ENCODE peak calls at places on chromosomes 4 and X, in ten cellular contexts. One of them, this sample, is unnamed.

GRCh38 chrX:135497736-135498135 is 22.7 kb upstream of the INTS6L start:
- DNase-seq in brain microvascular endothelial cell: no peak
- DNase-seq in kidney epithelial cell: no peak
- DNase-seq in foreskin fibroblast: no peak
- DNase-seq in OCI-LY7: no peak
- DNase-seq in lower leg skin: no peak
- DNase-seq in GM12865: no peak
- DNase-seq in psoas muscle: no peak
- DNase-seq in neural progenitor cell: no peak
- DNase-seq in HL-60: no peak
- DNase-seq in this sample: no peak

GRCh38 chrX:152037183-152037582 is 62.7 kb upstream of the GABRE start:
- DNase-seq in brain microvascular endothelial cell: no peak
- DNase-seq in kidney epithelial cell: no peak
- DNase-seq in foreskin fibroblast: no peak
- DNase-seq in OCI-LY7: no peak
- DNase-seq in lower leg skin: no peak
- DNase-seq in GM12865: no peak
- DNase-seq in psoas muscle: no peak
- DNase-seq in neural progenitor cell: no peak
- DNase-seq in HL-60: no peak
- DNase-seq in this sample: no peak

GRCh38 chrX:107626916-107627315 is 1.4 kb upstream of the PRPS1 start:
- DNase-seq in brain microvascular endothelial cell: no peak
- DNase-seq in kidney epithelial cell: no peak
- DNase-seq in foreskin fibroblast: no peak
- DNase-seq in OCI-LY7: no peak
- DNase-seq in lower leg skin: no peak
- DNase-seq in GM12865: no peak
- DNase-seq in psoas muscle: no peak
- DNase-seq in neural progenitor cell: no peak
- DNase-seq in HL-60: no peak
- DNase-seq in this sample: no peak

GRCh38 chr4:164768516-164768915 is 14.6 kb downstream of the SMIM31 start:
- DNase-seq in brain microvascular endothelial cell: no peak
- DNase-seq in kidney epithelial cell: no peak
- DNase-seq in foreskin fibroblast: peak; percentile 0
- DNase-seq in OCI-LY7: peak; percentile 7
- DNase-seq in lower leg skin: no peak
- DNase-seq in GM12865: peak; percentile 16
- DNase-seq in psoas muscle: no peak
- DNase-seq in neural progenitor cell: no peak
- DNase-seq in HL-60: no peak
- DNase-seq in this sample: no peak

GRCh38 chr4:87985097-87985886 is 9.8 kb downstream of the SPP1 start:
- DNase-seq in brain microvascular endothelial cell: peak; percentile 40
- DNase-seq in kidney epithelial cell: peak; percentile 71
- DNase-seq in foreskin fibroblast: peak; percentile 39
- DNase-seq in OCI-LY7: peak; percentile 42
- DNase-seq in lower leg skin: no peak
- DNase-seq in GM12865: peak; percentile 38
- DNase-seq in psoas muscle: no peak
- DNase-seq in neural progenitor cell: peak; percentile 70
- DNase-seq in HL-60: no peak
- DNase-seq in this sample: no peak

GRCh38 chrX:8607326-8607725 is 124.6 kb downstream of the ANOS1 start:
- DNase-seq in brain microvascular endothelial cell: peak; percentile 28
- DNase-seq in kidney epithelial cell: peak; percentile 31
- DNase-seq in foreskin fibroblast: peak; percentile 7
- DNase-seq in OCI-LY7: no peak
- DNase-seq in lower leg skin: no peak
- DNase-seq in GM12865: no peak
- DNase-seq in psoas muscle: no peak
- DNase-seq in neural progenitor cell: no peak
- DNase-seq in HL-60: no peak
- DNase-seq in this sample: no peak

GRCh38 chrX:45801554-45801953 is 600.9 kb upstream of the DIPK2B start:
- DNase-seq in brain microvascular endothelial cell: peak; percentile 24
- DNase-seq in kidney epithelial cell: no peak
- DNase-seq in foreskin fibroblast: no peak
- DNase-seq in OCI-LY7: peak; percentile 4
- DNase-seq in lower leg skin: no peak
- DNase-seq in GM12865: peak; percentile 21
- DNase-seq in psoas muscle: no peak
- DNase-seq in neural progenitor cell: peak; percentile 13
- DNase-seq in HL-60: no peak
- DNase-seq in this sample: no peak

GRCh38 chrX:99549381-99549780 is 860.7 kb downstream of the PCDH19 start:
- DNase-seq in brain microvascular endothelial cell: no peak
- DNase-seq in kidney epithelial cell: no peak
- DNase-seq in foreskin fibroblast: no peak
- DNase-seq in OCI-LY7: no peak
- DNase-seq in lower leg skin: no peak
- DNase-seq in GM12865: no peak
- DNase-seq in psoas muscle: no peak
- DNase-seq in neural progenitor cell: no peak
- DNase-seq in HL-60: no peak
- DNase-seq in this sample: no peak

GRCh38 chr4:139977838-139978604 is 176.0 kb downstream of the MAML3 start:
- DNase-seq in brain microvascular endothelial cell: no peak
- DNase-seq in kidney epithelial cell: no peak
- DNase-seq in foreskin fibroblast: no peak
- DNase-seq in OCI-LY7: no peak
- DNase-seq in lower leg skin: no peak
- DNase-seq in GM12865: peak; percentile 51
- DNase-seq in psoas muscle: no peak
- DNase-seq in neural progenitor cell: no peak
- DNase-seq in HL-60: no peak
- DNase-seq in this sample: no peak

GRCh38 chr4:2570036-2570435 is 33.6 kb downstream of the FAM193A start:
- DNase-seq in brain microvascular endothelial cell: no peak
- DNase-seq in kidney epithelial cell: no peak
- DNase-seq in foreskin fibroblast: no peak
- DNase-seq in OCI-LY7: no peak
- DNase-seq in lower leg skin: no peak
- DNase-seq in GM12865: no peak
- DNase-seq in psoas muscle: no peak
- DNase-seq in neural progenitor cell: no peak
- DNase-seq in HL-60: no peak
- DNase-seq in this sample: no peak

GRCh38 chrX:134013092-134013497 is 27.7 kb upstream of the GPC3 start:
- DNase-seq in brain microvascular endothelial cell: peak; percentile 1
- DNase-seq in kidney epithelial cell: no peak
- DNase-seq in foreskin fibroblast: no peak
- DNase-seq in OCI-LY7: no peak
- DNase-seq in lower leg skin: no peak
- DNase-seq in GM12865: no peak
- DNase-seq in psoas muscle: no peak
- DNase-seq in neural progenitor cell: no peak
- DNase-seq in HL-60: no peak
- DNase-seq in this sample: no peak

GRCh38 chr4:123616970-123617392 is 220.4 kb downstream of the SPRY1 start:
- DNase-seq in brain microvascular endothelial cell: peak; percentile 71
- DNase-seq in kidney epithelial cell: no peak
- DNase-seq in foreskin fibroblast: no peak
- DNase-seq in OCI-LY7: peak; percentile 46
- DNase-seq in lower leg skin: no peak
- DNase-seq in GM12865: no peak
- DNase-seq in psoas muscle: peak; percentile 33
- DNase-seq in neural progenitor cell: peak; percentile 45
- DNase-seq in HL-60: peak; percentile 84
- DNase-seq in this sample: no peak

GRCh38 chrX:155313766-155314165 is 20.6 kb downstream of the CLIC2 start:
- DNase-seq in brain microvascular endothelial cell: no peak
- DNase-seq in kidney epithelial cell: no peak
- DNase-seq in foreskin fibroblast: no peak
- DNase-seq in OCI-LY7: no peak
- DNase-seq in lower leg skin: no peak
- DNase-seq in GM12865: no peak
- DNase-seq in psoas muscle: no peak
- DNase-seq in neural progenitor cell: no peak
- DNase-seq in HL-60: no peak
- DNase-seq in this sample: no peak

GRCh38 chr4:128427832-128428366 is 140.3 kb upstream of the PGRMC2 start:
- DNase-seq in brain microvascular endothelial cell: peak; percentile 55
- DNase-seq in kidney epithelial cell: peak; percentile 82
- DNase-seq in foreskin fibroblast: peak; percentile 59
- DNase-seq in OCI-LY7: no peak
- DNase-seq in lower leg skin: no peak
- DNase-seq in GM12865: peak; percentile 14
- DNase-seq in psoas muscle: no peak
- DNase-seq in neural progenitor cell: no peak
- DNase-seq in HL-60: peak; percentile 11
- DNase-seq in this sample: no peak

GRCh38 chr4:174278467-174278866 is 5.0 kb downstream of the FBXO8 start:
- DNase-seq in brain microvascular endothelial cell: no peak
- DNase-seq in kidney epithelial cell: no peak
- DNase-seq in foreskin fibroblast: no peak
- DNase-seq in OCI-LY7: no peak
- DNase-seq in lower leg skin: no peak
- DNase-seq in GM12865: no peak
- DNase-seq in psoas muscle: no peak
- DNase-seq in neural progenitor cell: no peak
- DNase-seq in HL-60: no peak
- DNase-seq in this sample: no peak
- H3K4me3 ChIP-seq in brain microvascular endothelial cell: no peak overlapping the region
- H3K4me3 ChIP-seq in kidney epithelial cell: no peak overlapping the region
- H3K4me3 ChIP-seq in foreskin fibroblast: no peak overlapping the region
- H3K4me3 ChIP-seq in OCI-LY7: no peak overlapping the region
- H3K4me3 ChIP-seq in lower leg skin: no peak overlapping the region
- H3K4me3 ChIP-seq in GM12865: no peak overlapping the region
- H3K4me3 ChIP-seq in psoas muscle: no peak overlapping the region
- H3K4me3 ChIP-seq in neural progenitor cell: no peak overlapping the region
- H3K4me3 ChIP-seq in HL-60: no peak overlapping the region
- H3K4me3 ChIP-seq in this sample: no peak overlapping the region

GRCh38 chr4:61202100-61202637 is 2.0 kb downstream of the ADGRL3 start:
- DNase-seq in brain microvascular endothelial cell: no peak
- DNase-seq in kidney epithelial cell: no peak
- DNase-seq in foreskin fibroblast: no peak
- DNase-seq in OCI-LY7: no peak
- DNase-seq in lower leg skin: peak; percentile 85
- DNase-seq in GM12865: no peak
- DNase-seq in psoas muscle: no peak
- DNase-seq in neural progenitor cell: peak; percentile 62
- DNase-seq in HL-60: no peak
- DNase-seq in this sample: no peak

GRCh38 chr4:61200195-61200990 is at the start of gene ADGRL3:
- DNase-seq in brain microvascular endothelial cell: no peak
- DNase-seq in kidney epithelial cell: no peak
- DNase-seq in foreskin fibroblast: no peak
- DNase-seq in OCI-LY7: no peak
- DNase-seq in lower leg skin: peak; percentile 80
- DNase-seq in GM12865: no peak
- DNase-seq in psoas muscle: no peak
- DNase-seq in neural progenitor cell: peak; percentile 95
- DNase-seq in HL-60: no peak
- DNase-seq in this sample: no peak

GRCh38 chr4:61201562-61202099 is 1.5 kb downstream of the ADGRL3 start:
- DNase-seq in brain microvascular endothelial cell: no peak
- DNase-seq in kidney epithelial cell: no peak
- DNase-seq in foreskin fibroblast: no peak
- DNase-seq in OCI-LY7: no peak
- DNase-seq in lower leg skin: peak; percentile 82
- DNase-seq in GM12865: no peak
- DNase-seq in psoas muscle: no peak
- DNase-seq in neural progenitor cell: peak; percentile 53
- DNase-seq in HL-60: no peak
- DNase-seq in this sample: no peak

GRCh38 chr4:61200991-61201526 is 933 bp downstream of the ADGRL3 start:
- DNase-seq in brain microvascular endothelial cell: peak; percentile 45
- DNase-seq in kidney epithelial cell: no peak
- DNase-seq in foreskin fibroblast: no peak
- DNase-seq in OCI-LY7: no peak
- DNase-seq in lower leg skin: no peak
- DNase-seq in GM12865: no peak
- DNase-seq in psoas muscle: no peak
- DNase-seq in neural progenitor cell: peak; percentile 63
- DNase-seq in HL-60: peak; percentile 12
- DNase-seq in this sample: no peak

DNA sequence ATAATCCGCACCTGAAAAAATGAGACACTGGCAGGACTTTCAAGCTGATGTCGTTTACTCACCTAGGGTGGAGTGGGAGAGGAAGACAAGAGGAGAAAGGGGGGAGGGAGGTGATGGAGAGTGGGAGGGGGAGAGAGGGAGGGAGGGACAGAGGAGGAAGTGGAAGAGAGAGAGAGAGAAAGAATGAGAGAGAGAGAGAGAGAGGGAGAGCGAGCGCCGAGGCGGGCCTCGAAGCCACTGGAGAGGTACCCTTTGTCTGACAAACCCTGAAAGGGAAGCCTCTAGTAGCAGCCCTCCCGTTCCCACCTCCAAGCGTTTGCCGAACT is 294 bp upstream of the ADGRL3 start:
- DNase-seq in brain microvascular endothelial cell: no peak
- DNase-seq in kidney epithelial cell: no peak
- DNase-seq in foreskin fibroblast: no peak
- DNase-seq in OCI-LY7: no peak
- DNase-seq in lower leg skin: no peak
- DNase-seq in GM12865: no peak
- DNase-seq in psoas muscle: no peak
- DNase-seq in neural progenitor cell: no peak
- DNase-seq in HL-60: no peak
- DNase-seq in this sample: no peak
- H3K4me3 ChIP-seq in brain microvascular endothelial cell: peak overlapping the region; percentile 66
- H3K4me3 ChIP-seq in kidney epithelial cell: peak overlapping the region; percentile 62
- H3K4me3 ChIP-seq in foreskin fibroblast: no peak overlapping the region
- H3K4me3 ChIP-seq in OCI-LY7: no peak overlapping the region
- H3K4me3 ChIP-seq in lower leg skin: peak overlapping the region; percentile 39
- H3K4me3 ChIP-seq in GM12865: no peak overlapping the region
- H3K4me3 ChIP-seq in psoas muscle: peak overlapping the region; percentile 60
- H3K4me3 ChIP-seq in neural progenitor cell: peak overlapping the region; percentile 86
- H3K4me3 ChIP-seq in HL-60: peak overlapping the region; percentile 43
- H3K4me3 ChIP-seq in this sample: peak overlapping the region; percentile 92

GRCh38 chr4:75235359-75235951 is 278.7 kb downstream of the RCHY1 start:
- DNase-seq in brain microvascular endothelial cell: no peak
- DNase-seq in kidney epithelial cell: no peak
- DNase-seq in foreskin fibroblast: no peak
- DNase-seq in OCI-LY7: peak; percentile 55
- DNase-seq in lower leg skin: no peak
- DNase-seq in GM12865: peak; percentile 66
- DNase-seq in psoas muscle: no peak
- DNase-seq in neural progenitor cell: no peak
- DNase-seq in HL-60: no peak
- DNase-seq in this sample: no peak
- H3K4me3 ChIP-seq in brain microvascular endothelial cell: no peak overlapping the region
- H3K4me3 ChIP-seq in kidney epithelial cell: no peak overlapping the region
- H3K4me3 ChIP-seq in foreskin fibroblast: no peak overlapping the region
- H3K4me3 ChIP-seq in OCI-LY7: no peak overlapping the region
- H3K4me3 ChIP-seq in lower leg skin: no peak overlapping the region
- H3K4me3 ChIP-seq in GM12865: no peak overlapping the region
- H3K4me3 ChIP-seq in psoas muscle: no peak overlapping the region
- H3K4me3 ChIP-seq in neural progenitor cell: no peak overlapping the region
- H3K4me3 ChIP-seq in HL-60: no peak overlapping the region
- H3K4me3 ChIP-seq in this sample: no peak overlapping the region

DNA sequence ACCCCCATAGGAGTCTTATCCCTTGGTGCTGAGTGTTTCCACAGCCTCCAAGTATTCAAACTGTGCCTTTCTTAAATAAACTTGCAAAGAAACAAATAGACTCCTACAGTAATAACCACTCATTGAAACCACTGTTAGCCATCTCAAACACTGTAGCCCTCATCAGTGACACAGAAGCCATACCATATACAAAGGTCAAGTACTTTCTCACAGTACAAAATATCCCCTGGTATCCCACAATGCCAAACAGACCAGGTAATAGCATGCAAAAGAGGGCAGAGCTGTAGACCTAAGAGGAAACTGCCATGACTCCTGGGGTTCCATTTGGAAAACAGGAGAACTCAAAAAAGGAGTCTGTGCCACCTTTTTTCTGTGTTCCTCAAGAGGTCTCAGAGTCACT is 173.8 kb upstream of the PPP1R2C start:
- DNase-seq in brain microvascular endothelial cell: no peak
- DNase-seq in kidney epithelial cell: no peak
- DNase-seq in foreskin fibroblast: no peak
- DNase-seq in OCI-LY7: no peak
- DNase-seq in lower leg skin: no peak
- DNase-seq in GM12865: no peak
- DNase-seq in psoas muscle: no peak
- DNase-seq in neural progenitor cell: no peak
- DNase-seq in HL-60: no peak
- DNase-seq in this sample: no peak
- H3K4me3 ChIP-seq in brain microvascular endothelial cell: no peak overlapping the region
- H3K4me3 ChIP-seq in kidney epithelial cell: no peak overlapping the region
- H3K4me3 ChIP-seq in foreskin fibroblast: no peak overlapping the region
- H3K4me3 ChIP-seq in OCI-LY7: no peak overlapping the region
- H3K4me3 ChIP-seq in lower leg skin: no peak overlapping the region
- H3K4me3 ChIP-seq in GM12865: no peak overlapping the region
- H3K4me3 ChIP-seq in psoas muscle: no peak overlapping the region
- H3K4me3 ChIP-seq in neural progenitor cell: no peak overlapping the region
- H3K4me3 ChIP-seq in HL-60: no peak overlapping the region
- H3K4me3 ChIP-seq in this sample: no peak overlapping the region